ENCODE peak calls at places on chromosomes 12 and 14, in nine cellular contexts. One of them, this sample, is unnamed.

GRCh38 chr14:103391048-103391447 is 5.8 kb downstream of the MARK3 start:
- DNase-seq in hepatocyte: peak; percentile 60
- DNase-seq in cardiac fibroblast: peak; percentile 92
- DNase-seq in B cell: peak; percentile 62
- DNase-seq in fibroblast of lung: peak; percentile 72
- DNase-seq in lower lobe of right lung: no peak
- DNase-seq in astrocyte of the spinal cord: peak; percentile 84
- DNase-seq in cardiac muscle cell: peak; percentile 52
- DNase-seq in GM12865: peak; percentile 63
- DNase-seq in this sample: peak; percentile 72

GRCh38 chr12:47813491-47814196 is 6.1 kb downstream of the HDAC7 start:
- DNase-seq in hepatocyte: no peak
- DNase-seq in cardiac fibroblast: no peak
- DNase-seq in B cell: no peak
- DNase-seq in fibroblast of lung: no peak
- DNase-seq in lower lobe of right lung: no peak
- DNase-seq in astrocyte of the spinal cord: no peak
- DNase-seq in cardiac muscle cell: peak; percentile 33
- DNase-seq in GM12865: peak; percentile 79
- DNase-seq in this sample: peak; percentile 61

GRCh38 chr12:5171701-5172100 is 128.0 kb downstream of the KCNA5 start:
- DNase-seq in hepatocyte: peak; percentile 71
- DNase-seq in cardiac fibroblast: peak; percentile 48
- DNase-seq in B cell: no peak
- DNase-seq in fibroblast of lung: peak; percentile 56
- DNase-seq in lower lobe of right lung: no peak
- DNase-seq in astrocyte of the spinal cord: peak; percentile 57
- DNase-seq in cardiac muscle cell: peak; percentile 71
- DNase-seq in GM12865: peak; percentile 11
- DNase-seq in this sample: no peak

GRCh38 chr12:51639361-51639760 is 48.3 kb downstream of the SCN8A start:
- DNase-seq in hepatocyte: no peak
- DNase-seq in cardiac fibroblast: no peak
- DNase-seq in B cell: no peak
- DNase-seq in fibroblast of lung: peak; percentile 66
- DNase-seq in lower lobe of right lung: no peak
- DNase-seq in astrocyte of the spinal cord: no peak
- DNase-seq in cardiac muscle cell: no peak
- DNase-seq in GM12865: no peak
- DNase-seq in this sample: peak; percentile 16

GRCh38 chr12:68957273-68957672 is 24.3 kb upstream of the CPM start:
- DNase-seq in hepatocyte: no peak
- DNase-seq in cardiac fibroblast: peak; percentile 49
- DNase-seq in B cell: no peak
- DNase-seq in fibroblast of lung: no peak
- DNase-seq in lower lobe of right lung: no peak
- DNase-seq in astrocyte of the spinal cord: no peak
- DNase-seq in cardiac muscle cell: no peak
- DNase-seq in GM12865: no peak
- DNase-seq in this sample: no peak

GRCh38 chr12:45989857-45990467 is 412 bp downstream of the SCAF11 start:
- DNase-seq in hepatocyte: peak; percentile 76
- DNase-seq in cardiac fibroblast: peak; percentile 51
- DNase-seq in B cell: peak; percentile 35
- DNase-seq in fibroblast of lung: peak; percentile 64
- DNase-seq in lower lobe of right lung: peak; percentile 82
- DNase-seq in astrocyte of the spinal cord: peak; percentile 51
- DNase-seq in cardiac muscle cell: no peak
- DNase-seq in GM12865: peak; percentile 72
- DNase-seq in this sample: peak; percentile 66

GRCh38 chr12:111126331-111126730 is 206.0 kb upstream of the MYL2 start:
- DNase-seq in hepatocyte: peak; percentile 44
- DNase-seq in cardiac fibroblast: peak; percentile 3
- DNase-seq in B cell: no peak
- DNase-seq in fibroblast of lung: no peak
- DNase-seq in lower lobe of right lung: no peak
- DNase-seq in astrocyte of the spinal cord: no peak
- DNase-seq in cardiac muscle cell: no peak
- DNase-seq in GM12865: no peak
- DNase-seq in this sample: no peak

GRCh38 chr14:77177623-77178185 is 3.9 kb upstream of the TMEM63C start:
- DNase-seq in hepatocyte: no peak
- DNase-seq in cardiac fibroblast: no peak
- DNase-seq in B cell: no peak
- DNase-seq in fibroblast of lung: no peak
- DNase-seq in lower lobe of right lung: no peak
- DNase-seq in astrocyte of the spinal cord: no peak
- DNase-seq in cardiac muscle cell: no peak
- DNase-seq in GM12865: no peak
- DNase-seq in this sample: no peak

GRCh38 chr14:81516941-81517797 is 16.5 kb downstream of the SEL1L start:
- DNase-seq in hepatocyte: peak; percentile 79
- DNase-seq in cardiac fibroblast: peak; percentile 82
- DNase-seq in B cell: no peak
- DNase-seq in fibroblast of lung: peak; percentile 54
- DNase-seq in lower lobe of right lung: no peak
- DNase-seq in astrocyte of the spinal cord: peak; percentile 36
- DNase-seq in cardiac muscle cell: peak; percentile 48
- DNase-seq in GM12865: no peak
- DNase-seq in this sample: no peak

GRCh38 chr12:126798449-126798848 is 1468.5 kb upstream of the TMEM132C start:
- DNase-seq in hepatocyte: no peak
- DNase-seq in cardiac fibroblast: no peak
- DNase-seq in B cell: no peak
- DNase-seq in fibroblast of lung: no peak
- DNase-seq in lower lobe of right lung: no peak
- DNase-seq in astrocyte of the spinal cord: no peak
- DNase-seq in cardiac muscle cell: no peak
- DNase-seq in GM12865: no peak
- DNase-seq in this sample: no peak

GRCh38 chr12:52976574-52977071 is 27.7 kb downstream of the KRT18 start:
- DNase-seq in hepatocyte: no peak
- DNase-seq in cardiac fibroblast: peak; percentile 68
- DNase-seq in B cell: no peak
- DNase-seq in fibroblast of lung: peak; percentile 79
- DNase-seq in lower lobe of right lung: no peak
- DNase-seq in astrocyte of the spinal cord: peak; percentile 28
- DNase-seq in cardiac muscle cell: peak; percentile 63
- DNase-seq in GM12865: no peak
- DNase-seq in this sample: no peak

GRCh38 chr12:13038491-13039161 is 5.6 kb upstream of the FAM234B start:
- DNase-seq in hepatocyte: no peak
- DNase-seq in cardiac fibroblast: peak; percentile 72
- DNase-seq in B cell: no peak
- DNase-seq in fibroblast of lung: peak; percentile 87
- DNase-seq in lower lobe of right lung: no peak
- DNase-seq in astrocyte of the spinal cord: peak; percentile 74
- DNase-seq in cardiac muscle cell: no peak
- DNase-seq in GM12865: no peak
- DNase-seq in this sample: no peak

GRCh38 chr14:73242274-73242960 is 5.1 kb downstream of the PAPLN start:
- DNase-seq in hepatocyte: no peak
- DNase-seq in cardiac fibroblast: peak; percentile 28
- DNase-seq in B cell: peak; percentile 30
- DNase-seq in fibroblast of lung: no peak
- DNase-seq in lower lobe of right lung: no peak
- DNase-seq in astrocyte of the spinal cord: no peak
- DNase-seq in cardiac muscle cell: no peak
- DNase-seq in GM12865: peak; percentile 80
- DNase-seq in this sample: no peak

GRCh38 chr14:50410921-50411320 is 14.2 kb upstream of the CDKL1 start:
- DNase-seq in hepatocyte: no peak
- DNase-seq in cardiac fibroblast: peak; percentile 73
- DNase-seq in B cell: no peak
- DNase-seq in fibroblast of lung: peak; percentile 90
- DNase-seq in lower lobe of right lung: no peak
- DNase-seq in astrocyte of the spinal cord: peak; percentile 88
- DNase-seq in cardiac muscle cell: no peak
- DNase-seq in GM12865: no peak
- DNase-seq in this sample: no peak

GRCh38 chr12:121005346-121005815 is 10.9 kb downstream of the C12orf43 start:
- DNase-seq in hepatocyte: peak; percentile 65
- DNase-seq in cardiac fibroblast: peak; percentile 54
- DNase-seq in B cell: no peak
- DNase-seq in fibroblast of lung: peak; percentile 21
- DNase-seq in lower lobe of right lung: no peak
- DNase-seq in astrocyte of the spinal cord: peak; percentile 38
- DNase-seq in cardiac muscle cell: peak; percentile 54
- DNase-seq in GM12865: peak; percentile 60
- DNase-seq in this sample: peak; percentile 76

GRCh38 chr14:53146739-53147138 is 6.4 kb downstream of the DDHD1 start:
- DNase-seq in hepatocyte: no peak
- DNase-seq in cardiac fibroblast: no peak
- DNase-seq in B cell: no peak
- DNase-seq in fibroblast of lung: no peak
- DNase-seq in lower lobe of right lung: no peak
- DNase-seq in astrocyte of the spinal cord: no peak
- DNase-seq in cardiac muscle cell: no peak
- DNase-seq in GM12865: no peak
- DNase-seq in this sample: no peak

DNA sequence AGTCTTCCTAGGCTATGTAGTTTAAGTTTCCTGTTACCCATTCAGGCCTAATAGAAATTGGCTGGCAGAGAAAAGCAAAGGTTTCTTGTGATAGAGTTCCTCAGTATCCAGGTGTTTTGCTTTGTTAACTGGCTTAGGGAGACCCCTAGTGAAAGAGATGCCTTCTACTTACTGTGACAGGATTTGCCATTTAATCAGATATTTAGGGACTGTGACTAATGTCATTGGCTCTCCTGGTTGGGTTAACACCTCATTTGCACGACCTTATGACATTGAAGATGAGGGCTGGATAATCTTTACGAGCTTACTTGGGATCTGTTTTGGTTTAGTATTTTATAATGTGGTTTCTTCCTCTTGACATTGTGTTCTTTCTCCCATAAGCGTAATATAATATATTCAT is 5.8 kb downstream of the MON2 start:
- DNase-seq in hepatocyte: no peak
- DNase-seq in cardiac fibroblast: no peak
- DNase-seq in B cell: no peak
- DNase-seq in fibroblast of lung: no peak
- DNase-seq in lower lobe of right lung: no peak
- DNase-seq in astrocyte of the spinal cord: no peak
- DNase-seq in cardiac muscle cell: no peak
- DNase-seq in GM12865: no peak
- DNase-seq in this sample: no peak
- TF ChIP-seq CTCF in hepatocyte: no peak
- TF ChIP-seq CTCF in cardiac fibroblast: no peak
- TF ChIP-seq CTCF in B cell: no peak
- TF ChIP-seq CTCF in fibroblast of lung: no peak
- TF ChIP-seq CTCF in lower lobe of right lung: no peak
- TF ChIP-seq CTCF in astrocyte of the spinal cord: no peak
- TF ChIP-seq CTCF in cardiac muscle cell: no peak
- TF ChIP-seq CTCF in GM12865: no peak
- TF ChIP-seq CTCF in this sample: no peak

DNA sequence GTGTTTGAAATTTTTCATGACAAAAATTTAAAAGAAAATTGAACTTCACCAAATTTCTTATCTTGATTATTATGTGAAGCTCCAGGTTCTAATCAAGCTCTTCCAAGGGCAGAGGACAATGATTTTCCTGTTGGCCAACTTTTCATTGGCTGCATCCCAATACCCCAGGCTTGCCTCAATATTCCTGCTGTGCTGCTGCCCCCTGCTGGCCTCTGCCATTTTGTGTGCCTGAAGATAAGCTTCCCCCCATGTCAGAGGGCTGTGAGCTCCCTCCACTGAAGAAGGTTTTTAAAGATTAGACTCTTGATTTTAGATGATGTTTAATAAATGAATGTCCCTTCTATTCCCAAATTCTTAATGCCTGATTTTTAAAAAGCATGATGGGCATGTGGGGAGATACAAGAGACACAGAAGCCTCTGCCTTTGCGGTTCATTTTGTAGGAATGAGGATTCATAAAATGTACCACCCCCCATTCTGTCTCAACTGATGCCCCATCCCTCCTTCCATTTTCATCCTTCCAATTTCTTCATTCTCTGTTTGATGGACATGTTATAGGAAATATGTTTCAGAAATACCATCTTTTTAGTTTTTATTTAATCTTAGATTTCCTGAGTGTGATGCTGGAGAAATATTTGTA is 76.7 kb upstream of the RGS6 start:
- DNase-seq in hepatocyte: peak; percentile 73
- DNase-seq in cardiac fibroblast: peak; percentile 82
- DNase-seq in B cell: no peak
- DNase-seq in fibroblast of lung: peak; percentile 59
- DNase-seq in lower lobe of right lung: peak; percentile 76
- DNase-seq in astrocyte of the spinal cord: peak; percentile 69
- DNase-seq in cardiac muscle cell: peak; percentile 73
- DNase-seq in GM12865: peak; percentile 76
- DNase-seq in this sample: peak; percentile 77
- TF ChIP-seq CTCF in hepatocyte: peak; percentile 60
- TF ChIP-seq CTCF in cardiac fibroblast: peak; percentile 81
- TF ChIP-seq CTCF in B cell: peak; percentile 65
- TF ChIP-seq CTCF in fibroblast of lung: peak; percentile 77
- TF ChIP-seq CTCF in lower lobe of right lung: peak; percentile 76
- TF ChIP-seq CTCF in astrocyte of the spinal cord: peak; percentile 81
- TF ChIP-seq CTCF in cardiac muscle cell: peak; percentile 79
- TF ChIP-seq CTCF in GM12865: peak; percentile 78
- TF ChIP-seq CTCF in this sample: peak; percentile 86

DNA sequence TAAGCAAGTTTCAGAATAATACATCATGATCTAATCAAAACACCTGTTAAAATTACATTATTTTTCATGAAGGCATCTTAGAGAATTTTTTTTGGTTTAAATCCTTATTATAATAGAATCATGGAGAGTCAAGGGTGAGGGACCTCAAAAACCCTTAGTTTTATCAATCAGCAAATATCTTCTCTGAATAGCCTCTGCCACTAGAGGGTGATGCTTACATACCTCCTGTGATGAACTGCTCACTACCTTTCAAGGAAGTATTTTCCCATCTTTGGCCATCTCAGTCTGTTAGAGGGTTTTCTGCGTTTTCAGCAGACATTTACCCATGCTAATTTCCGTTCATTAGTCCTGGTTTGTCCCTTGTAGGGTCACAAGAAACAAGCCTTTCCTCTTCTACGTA is 200.2 kb downstream of the TRHDE start:
- DNase-seq in hepatocyte: no peak
- DNase-seq in cardiac fibroblast: no peak
- DNase-seq in B cell: no peak
- DNase-seq in fibroblast of lung: no peak
- DNase-seq in lower lobe of right lung: no peak
- DNase-seq in astrocyte of the spinal cord: no peak
- DNase-seq in cardiac muscle cell: no peak
- DNase-seq in GM12865: no peak
- DNase-seq in this sample: no peak
- TF ChIP-seq CTCF in hepatocyte: no peak
- TF ChIP-seq CTCF in cardiac fibroblast: no peak
- TF ChIP-seq CTCF in B cell: no peak
- TF ChIP-seq CTCF in fibroblast of lung: no peak
- TF ChIP-seq CTCF in lower lobe of right lung: no peak
- TF ChIP-seq CTCF in astrocyte of the spinal cord: no peak
- TF ChIP-seq CTCF in cardiac muscle cell: no peak
- TF ChIP-seq CTCF in GM12865: no peak
- TF ChIP-seq CTCF in this sample: no peak

DNA sequence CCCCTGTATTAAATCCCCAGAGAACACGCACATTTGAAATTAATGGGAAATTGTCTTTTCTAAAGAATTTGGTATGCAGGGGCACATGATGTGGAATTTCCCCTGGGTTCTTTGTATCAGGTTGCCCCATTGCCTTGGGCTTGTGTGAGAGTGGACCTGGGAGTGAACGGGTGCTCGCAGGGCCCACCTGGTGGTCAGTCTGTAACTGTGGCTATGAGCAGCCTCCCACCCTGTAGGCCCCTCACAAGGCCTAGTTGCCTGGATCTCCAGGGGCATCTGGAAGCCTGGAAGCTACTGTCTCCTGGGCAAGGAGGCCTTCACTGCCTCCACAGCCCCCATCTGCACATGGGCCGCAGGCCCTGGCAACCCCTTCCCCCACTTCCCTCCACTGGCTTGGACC is 96.7 kb downstream of the SLC25A47 start:
- DNase-seq in hepatocyte: no peak
- DNase-seq in cardiac fibroblast: no peak
- DNase-seq in B cell: no peak
- DNase-seq in fibroblast of lung: no peak
- DNase-seq in lower lobe of right lung: no peak
- DNase-seq in astrocyte of the spinal cord: no peak
- DNase-seq in cardiac muscle cell: no peak
- DNase-seq in GM12865: no peak
- DNase-seq in this sample: no peak
- TF ChIP-seq CTCF in hepatocyte: no peak
- TF ChIP-seq CTCF in cardiac fibroblast: no peak
- TF ChIP-seq CTCF in B cell: no peak
- TF ChIP-seq CTCF in fibroblast of lung: no peak
- TF ChIP-seq CTCF in lower lobe of right lung: no peak
- TF ChIP-seq CTCF in astrocyte of the spinal cord: peak; percentile 22
- TF ChIP-seq CTCF in cardiac muscle cell: peak; percentile 10
- TF ChIP-seq CTCF in GM12865: no peak
- TF ChIP-seq CTCF in this sample: no peak

This sample was measured in activated CD8-positive, alpha-beta T cell treated with anti-CD3 and anti-CD28 coated beads for 36 hours.